ENCODE peak calls at places on chromosomes 3 and 15, in six cellular contexts. One of them, this sample, is unnamed.

GRCh38 chr3:12752803-12753202 is 6.3 kb downstream of the TMEM40 start:
- DNase-seq in effector memory CD4-positive, alpha-beta T cell: no peak
- DNase-seq in SW 1271: peak; percentile 24
- DNase-seq in OCI-LY7: peak; percentile 44
- DNase-seq in AG20443: no peak
- DNase-seq in A172: peak; percentile 28
- DNase-seq in this sample: no peak

GRCh38 chr3:76561494-76562242 is 478.2 kb upstream of the ROBO2 start:
- DNase-seq in effector memory CD4-positive, alpha-beta T cell: no peak
- DNase-seq in SW 1271: no peak
- DNase-seq in OCI-LY7: no peak
- DNase-seq in AG20443: no peak
- DNase-seq in A172: no peak
- DNase-seq in this sample: no peak

GRCh38 chr15:48596415-48596814 is 49.1 kb downstream of the FBN1 start:
- DNase-seq in effector memory CD4-positive, alpha-beta T cell: no peak
- DNase-seq in SW 1271: no peak
- DNase-seq in OCI-LY7: no peak
- DNase-seq in AG20443: no peak
- DNase-seq in A172: no peak
- DNase-seq in this sample: no peak

GRCh38 chr3:63582943-63583500 is 69.5 kb upstream of the SNTN start:
- DNase-seq in effector memory CD4-positive, alpha-beta T cell: no peak
- DNase-seq in SW 1271: no peak
- DNase-seq in OCI-LY7: no peak
- DNase-seq in AG20443: no peak
- DNase-seq in A172: peak; percentile 2
- DNase-seq in this sample: no peak

GRCh38 chr3:71601811-71602210 is 18.3 kb upstream of the FOXP1 start:
- DNase-seq in effector memory CD4-positive, alpha-beta T cell: no peak
- DNase-seq in SW 1271: peak; percentile 10
- DNase-seq in OCI-LY7: no peak
- DNase-seq in AG20443: peak; percentile 63
- DNase-seq in A172: peak; percentile 90
- DNase-seq in this sample: no peak

GRCh38 chr3:188962253-188963247 is 209.2 kb upstream of the TPRG1 start:
- DNase-seq in effector memory CD4-positive, alpha-beta T cell: no peak
- DNase-seq in SW 1271: no peak
- DNase-seq in OCI-LY7: no peak
- DNase-seq in AG20443: no peak
- DNase-seq in A172: no peak
- DNase-seq in this sample: no peak

GRCh38 chr15:94670436-94671034 is 439.2 kb downstream of the MCTP2 start:
- DNase-seq in effector memory CD4-positive, alpha-beta T cell: no peak
- DNase-seq in SW 1271: peak; percentile 36
- DNase-seq in OCI-LY7: peak; percentile 35
- DNase-seq in AG20443: peak; percentile 55
- DNase-seq in A172: peak; percentile 16
- DNase-seq in this sample: peak; percentile 13

GRCh38 chr3:134392336-134392983 is 18.2 kb upstream of the AMOTL2 start:
- DNase-seq in effector memory CD4-positive, alpha-beta T cell: no peak
- DNase-seq in SW 1271: no peak
- DNase-seq in OCI-LY7: no peak
- DNase-seq in AG20443: no peak
- DNase-seq in A172: no peak
- DNase-seq in this sample: peak; percentile 59

This sample was measured in RPMI8226.